ENCODE peak calls at places on chromosomes 11 and 22, in four cellular contexts. E is stimulated activated CD4-positive, alpha-beta T cell treated with anti-CD3 and anti-CD28 coated beads, Interleukin-2, amount 100 ng/mL, for 48 hours; T is sciatic nerve; O is right lobe of liver. V is an unnamed sample.

GRCh38 chr22:38114484-38115398 is 4.3 kb upstream of the BAIAP2L2 start:
- DNase-seq in E (peak; percentile 82), T (peak; percentile 93), O (peak; percentile 89), V (peak; percentile 71)

GRCh38 chr11:1876361-1877063 is 15.2 kb downstream of the PRR33 start:
- DNase-seq in E (no peak), T (peak; percentile 79), O (peak; percentile 60), V (no peak)

GRCh38 chr11:77406396-77406795 is 67.5 kb downstream of the PAK1 start:
- DNase-seq in E (no peak), T (no peak), O (no peak), V (no peak)

GRCh38 chr22:32926600-32926999 is 125.1 kb downstream of the TIMP3 start:
- DNase-seq in E (no peak), T (no peak), O (no peak), V (no peak)

GRCh38 chr11:12602421-12602820 is 71.8 kb upstream of the TEAD1 start:
- DNase-seq in E (no peak), T (no peak), O (no peak), V (no peak)

GRCh38 chr22:40819741-40820140 is 595 bp upstream of the SLC25A17 start:
- DNase-seq in E (no peak), T (no peak), O (no peak), V (no peak)

GRCh38 chr11:87368876-87369480 is 331.2 kb downstream of the TMEM135 start:
- DNase-seq in E (no peak), T (no peak), O (no peak), V (no peak)

GRCh38 chr22:17239156-17239701 is 20.0 kb upstream of the ADA2 start:
- DNase-seq in E (no peak), T (no peak), O (no peak), V (no peak)

GRCh38 chr22:23072035-23072910 is 2.0 kb downstream of the GNAZ start:
- DNase-seq in E (no peak), T (peak; percentile 52), O (peak; percentile 6), V (no peak)

GRCh38 chr22:36327922-36328551 is 59.7 kb downstream of the MYH9 start:
- DNase-seq in E (no peak), T (no peak), O (no peak), V (peak; percentile 47)

GRCh38 chr22:17578129-17578754 is 14.9 kb downstream of the SLC25A18 start:
- DNase-seq in E (no peak), T (peak; percentile 75), O (peak; percentile 76), V (peak; percentile 50)

GRCh38 chr11:27401280-27401679 is 38.3 kb upstream of the CCDC34 start:
- DNase-seq in E (no peak), T (no peak), O (no peak), V (no peak)

GRCh38 chr22:31179345-31179744 is 19.4 kb downstream of the RNF185 start:
- DNase-seq in E (no peak), T (no peak), O (peak; percentile 60), V (no peak)

GRCh38 chr11:123525072-123525471 is 95.0 kb downstream of the GRAMD1B start:
- DNase-seq in E (no peak), T (no peak), O (no peak), V (no peak)

GRCh38 chr11:67632982-67633755 is 3.4 kb upstream of the NUDT8 start:
- DNase-seq in E (no peak), T (peak; percentile 61), O (peak; percentile 20), V (no peak)

GRCh38 chr11:126202646-126203359 is 8.6 kb downstream of the RPUSD4 start:
- DNase-seq in E (no peak), T (no peak), O (peak; percentile 54), V (no peak)

GRCh38 chr11:132658004-132658403 is 874.3 kb downstream of the OPCML start:
- DNase-seq in E (no peak), T (no peak), O (no peak), V (no peak)

GRCh38 chr22:46362221-46362933 is 26.9 kb downstream of the TRMU start:
- DNase-seq in E (no peak), T (no peak), O (peak; percentile 49), V (no peak)